ENCODE peak calls at places on chromosomes 13 and 19, in five cellular contexts. X is hepatic stellate cell; B is posterior vena cava; S is KBM-7; U is stimulated activated CD4-positive, alpha-beta T cell treated with anti-CD3 and anti-CD28 coated beads, Interleukin-15, amount 100 ng/mL, for 48 hours. P is an unnamed sample.

GRCh38 chr13:60654405-60654804 is 257.4 kb downstream of the TDRD3 start:
- DNase-seq in X (no peak), B (no peak), S (peak), U (no peak), P (peak)

GRCh38 chr13:80436571-80437169 is 95.7 kb upstream of the SPRY2 start:
- DNase-seq in X (no peak), B (no peak), S (no peak), U (no peak), P (peak)

GRCh38 chr13:84543976-84544375 is 661.7 kb upstream of the SLITRK1 start:
- DNase-seq in X (no peak), B (no peak), S (no peak), U (no peak), P (no peak)

GRCh38 chr19:3670258-3670795 is 29.9 kb downstream of the PIP5K1C start:
- DNase-seq in X (peak), B (peak), S (no peak), U (no peak), P (peak)

GRCh38 chr19:47187797-47188196 is 43.2 kb downstream of the BBC3 start:
- DNase-seq in X (no peak), B (no peak), S (no peak), U (no peak), P (no peak)

GRCh38 chr13:28231642-28232041 is 93.3 kb downstream of the PAN3 start:
- DNase-seq in X (no peak), B (no peak), S (no peak), U (no peak), P (no peak)

GRCh38 chr19:55419624-55420236 is 12.1 kb upstream of the UBE2S start:
- DNase-seq in X (no peak), B (no peak), S (no peak), U (no peak), P (no peak)

GRCh38 chr13:31538067-31539042 is 201.0 kb upstream of the RXFP2 start:
- DNase-seq in X (peak), B (no peak), S (peak), U (no peak), P (peak)

GRCh38 chr13:40667622-40667978 is 1.2 kb upstream of the FOXO1 start:
- DNase-seq in X (no peak), B (no peak), S (no peak), U (no peak), P (no peak)

GRCh38 chr13:39779337-39780270 is 124.1 kb downstream of the COG6 start:
- DNase-seq in X (no peak), B (no peak), S (peak), U (no peak), P (no peak)

GRCh38 chr19:17202249-17202648 is 12.9 kb upstream of the USE1 start:
- DNase-seq in X (no peak), B (no peak), S (no peak), U (no peak), P (no peak)

GRCh38 chr19:53881482-53882390 is at the start of gene PRKCG:
- DNase-seq in X (no peak), B (peak), S (peak), U (no peak), P (peak)

GRCh38 chr13:53254495-53254894 is 225.9 kb downstream of the OLFM4 start:
- DNase-seq in X (no peak), B (no peak), S (no peak), U (no peak), P (no peak)

GRCh38 chr19:11300811-11301120 is 4.8 kb downstream of the TSPAN16 start:
- DNase-seq in X (no peak), B (no peak), S (no peak), U (no peak), P (no peak)

GRCh38 chr13:51244637-51245405 is 22.6 kb downstream of the FAM124A start:
- DNase-seq in X (no peak), B (no peak), S (no peak), U (no peak), P (no peak)

GRCh38 chr13:114128624-114129522 is 3.5 kb downstream of the RASA3 start:
- DNase-seq in X (peak), B (peak), S (peak), U (peak), P (peak)

GRCh38 chr19:23766951-23767350 is 8.3 kb upstream of the ZNF681 start:
- DNase-seq in X (no peak), B (no peak), S (no peak), U (no peak), P (no peak)

GRCh38 chr19:35742121-35742724 is at the start of gene IGFLR1:
- DNase-seq in X (no peak), B (peak), S (peak), U (peak), P (no peak)